ENCODE peak calls at places on chromosomes 6 and 20, in six cellular contexts. J is endodermal cell, V is IMR-90, H is prostate gland, A is left ventricle myocardium inferior, M is mesenchymal stem cell. C is an unnamed sample. For H3K4me1 and H3K9me3, the result is how much of the 10 kb centered on the place peaks cover.

GRCh38 chr6:73854998-73855718 is 159.2 kb downstream of the CD109 start:
- DNase-seq in J (no peak), V (peak), H (peak), A (no peak), M (peak), C (no peak)

GRCh38 chr20:20364016-20364746 is 3.7 kb upstream of the INSM1 start:
- DNase-seq in J (peak), V (no peak), H (no peak), A (no peak), M (no peak), C (no peak)

GRCh38 chr20:61608275-61609085 is 356.4 kb downstream of the CDH4 start:
- DNase-seq in J (peak), V (peak), H (no peak), A (no peak), M (peak), C (peak)

GRCh38 chr20:38043512-38044300 is 10.2 kb downstream of the RPRD1B start:
- DNase-seq in J (no peak), V (peak), H (no peak), A (no peak), M (peak), C (no peak)

GRCh38 chr20:36645998-36646397 is at the start of gene SLA2:
- DNase-seq in J (no peak), V (no peak), H (no peak), A (no peak), M (no peak), C (peak)

GRCh38 chr6:166595061-166595780 is 8.7 kb upstream of the RAMACL start:
- DNase-seq in J (peak), V (peak), H (no peak), A (no peak), M (peak), C (no peak)

GRCh38 chr20:12072945-12073245 is 155.2 kb downstream of the BTBD3 start:
- DNase-seq in J (no peak), V (peak), H (no peak), A (no peak), M (no peak), C (no peak)

GRCh38 chr6:89368107-89368506 is 15.6 kb upstream of the UBE2J1 start:
- DNase-seq in J (peak), V (peak), H (no peak), A (peak), M (peak), C (no peak)

GRCh38 chr6:105495515-105495914 is 92.6 kb upstream of the PREP start:
- DNase-seq in J (no peak), V (no peak), H (no peak), A (no peak), M (no peak), C (no peak)

GRCh38 chr6:25257686-25258348 is 21.4 kb upstream of the CARMIL1 start:
- DNase-seq in J (no peak), V (no peak), H (no peak), A (no peak), M (no peak), C (no peak)

DNA sequence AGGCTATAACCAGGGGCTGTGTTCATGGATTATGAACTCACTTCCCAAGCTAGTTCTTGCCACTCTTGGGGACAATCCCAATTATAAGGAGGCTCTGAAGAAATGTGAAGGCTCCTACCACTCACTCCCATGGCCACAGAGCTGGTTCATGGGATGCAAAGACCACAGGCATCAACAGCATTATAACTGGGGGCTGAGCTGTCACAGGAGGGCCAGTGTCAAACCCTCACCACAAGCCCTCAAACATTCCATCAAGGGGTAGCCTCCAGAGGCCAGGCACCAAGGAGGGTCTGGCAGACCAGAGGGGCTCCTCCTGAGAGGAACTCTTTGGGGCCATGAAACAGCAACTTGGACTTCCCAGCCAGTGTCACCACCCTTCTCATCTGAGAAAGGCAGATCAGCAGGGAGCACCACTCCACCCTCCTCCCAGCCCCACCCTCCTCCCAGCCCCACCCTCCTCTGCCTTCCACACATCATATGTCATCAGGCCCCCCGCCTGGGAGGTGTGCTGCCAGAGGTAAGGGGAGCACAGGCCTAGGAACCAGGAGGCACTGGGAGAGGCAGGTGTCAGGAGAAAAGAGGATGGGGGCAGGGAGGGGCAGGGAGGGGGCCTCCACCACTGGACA is 1.2 kb upstream of the TSPO2 start:
- DNase-seq in J (no peak), V (no peak), H (no peak), A (no peak), M (no peak), C (no peak)
- H3K4me1 ChIP-seq in J (under half), V (under half), H (under half), A (under half), M (under half), C (under half)

DNA sequence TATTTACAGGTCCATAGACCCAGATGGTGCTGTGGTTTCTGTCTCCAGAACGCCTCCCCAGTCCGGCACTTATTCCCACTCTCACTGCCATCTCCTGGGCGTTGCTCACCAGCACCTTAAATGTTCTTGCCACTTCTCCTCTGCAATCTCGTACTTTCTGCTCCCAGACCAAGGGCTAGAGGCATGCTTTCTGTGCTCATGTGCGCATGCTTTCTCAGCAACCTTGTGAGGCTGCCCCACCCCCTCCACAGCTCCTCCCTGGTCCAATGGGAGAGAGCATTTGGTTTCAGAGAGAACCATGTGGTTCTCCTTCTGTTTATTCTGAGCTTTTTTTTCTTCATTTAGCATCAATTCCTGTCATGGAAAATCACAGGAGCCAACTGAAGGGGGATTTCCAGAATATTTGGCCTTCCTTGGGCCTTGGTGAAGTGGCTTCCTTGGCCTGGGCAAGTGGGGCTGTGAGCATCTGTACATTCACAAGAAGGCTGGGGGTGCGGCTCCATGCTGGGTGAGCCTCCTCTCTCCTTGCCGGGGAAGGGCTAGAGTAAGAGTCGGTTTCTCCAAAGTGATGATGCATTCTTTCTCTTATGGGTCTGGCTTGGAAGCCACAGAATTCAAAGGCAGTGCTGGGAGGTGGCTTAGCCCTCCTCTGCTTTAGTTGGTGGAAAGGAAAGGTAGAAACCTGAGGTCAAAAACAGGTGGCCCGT is 66.6 kb downstream of the PHACTR3 start:
- DNase-seq in J (no peak), V (no peak), H (no peak), A (no peak), M (no peak), C (no peak)
- H3K9me3 ChIP-seq in J (under half), V (half or more), H (under half), A (under half), M (under half), C (under half)

GRCh38 chr6:159043236-159043635 is 1.6 kb downstream of the TAGAP start:
- DNase-seq in J (no peak), V (no peak), H (no peak), A (no peak), M (peak), C (no peak)
- H3K4me1 ChIP-seq in J (under half), V (under half), H (under half), A (under half), M (under half), C (under half)

GRCh38 chr20:60579941-60580515 is 621.8 kb downstream of the CDH26 start:
- DNase-seq in J (peak), V (no peak), H (no peak), A (no peak), M (no peak), C (no peak)

GRCh38 chr20:60586417-60587105 is 628.3 kb downstream of the CDH26 start:
- DNase-seq in J (no peak), V (no peak), H (no peak), A (peak), M (no peak), C (no peak)

GRCh38 chr20:60581606-60582005 is 623.4 kb downstream of the CDH26 start:
- DNase-seq in J (no peak), V (no peak), H (no peak), A (no peak), M (no peak), C (no peak)

GRCh38 chr20:60584221-60584620 is 626.0 kb downstream of the CDH26 start:
- DNase-seq in J (no peak), V (no peak), H (no peak), A (no peak), M (no peak), C (no peak)

DNA sequence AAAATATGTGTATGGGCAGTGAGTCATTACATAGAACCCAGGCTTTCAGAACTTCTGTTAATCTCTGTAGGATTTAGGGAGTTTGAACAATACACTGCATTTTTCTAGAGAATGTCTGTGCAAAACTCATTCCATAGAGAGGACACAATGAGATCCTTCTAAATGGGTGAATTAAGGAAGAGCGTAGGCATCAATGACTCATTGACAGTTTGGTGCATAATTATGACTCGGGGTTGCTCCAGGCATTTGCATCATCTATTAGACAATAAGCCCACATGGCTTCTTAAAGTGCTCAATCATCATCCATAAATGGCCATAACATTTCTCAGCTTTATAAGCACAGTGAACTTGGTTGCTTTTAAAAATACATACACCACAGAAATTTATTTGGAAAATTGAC is 625.5 kb downstream of the CDH26 start:
- DNase-seq in J (no peak), V (no peak), H (no peak), A (no peak), M (no peak), C (no peak)
- H3K9me3 ChIP-seq in J (under half), V (under half), H (under half), A (under half), M (under half), C (under half)

GRCh38 chr6:20200761-20201160 is 11.5 kb downstream of the MBOAT1 start:
- DNase-seq in J (no peak), V (no peak), H (no peak), A (no peak), M (peak), C (peak)
- H3K4me1 ChIP-seq in J (under half), V (under half), H (under half), A (half or more), M (under half), C (under half)

GRCh38 chr6:37739618-37740017 is 41.9 kb upstream of the MDGA1 start:
- DNase-seq in J (no peak), V (no peak), H (no peak), A (no peak), M (no peak), C (no peak)
- H3K9me3 ChIP-seq in J (under half), V (under half), H (under half), A (under half), M (under half), C (under half)

GRCh38 chr20:3797226-3797545 is 1.1 kb downstream of the CDC25B start:
- DNase-seq in J (no peak), V (no peak), H (no peak), A (no peak), M (no peak), C (no peak)

GRCh38 chr20:3798908-3799248 is 2.8 kb downstream of the CDC25B start:
- DNase-seq in J (no peak), V (no peak), H (no peak), A (no peak), M (no peak), C (no peak)

GRCh38 chr20:3796477-3797225 is 541 bp downstream of the CDC25B start:
- DNase-seq in J (no peak), V (no peak), H (no peak), A (no peak), M (no peak), C (no peak)

GRCh38 chr20:3797592-3798404 is 1.7 kb downstream of the CDC25B start:
- DNase-seq in J (no peak), V (peak), H (no peak), A (no peak), M (peak), C (no peak)

DNA sequence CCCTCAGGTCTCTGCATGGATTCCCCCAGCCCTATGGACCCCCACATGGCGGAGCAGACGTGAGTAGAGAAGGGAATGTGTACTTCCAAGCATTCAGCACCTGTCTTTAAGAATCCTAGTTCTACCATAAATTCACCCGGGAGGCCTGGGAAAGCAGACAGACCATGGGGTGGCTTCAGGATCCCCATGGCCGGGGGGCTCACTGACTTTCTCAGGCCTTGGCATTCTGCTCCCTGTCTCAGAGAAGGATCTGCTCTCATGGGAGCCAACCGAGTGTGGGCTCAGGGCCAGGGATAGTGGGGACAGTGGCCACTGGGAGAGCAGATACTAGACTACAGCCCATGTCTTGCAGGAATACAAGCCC is 2.3 kb downstream of the CDC25B start:
- DNase-seq in J (no peak), V (no peak), H (no peak), A (no peak), M (no peak), C (peak)
- H3K4me1 ChIP-seq in J (under half), V (under half), H (under half), A (under half), M (under half), C (under half)

DNA sequence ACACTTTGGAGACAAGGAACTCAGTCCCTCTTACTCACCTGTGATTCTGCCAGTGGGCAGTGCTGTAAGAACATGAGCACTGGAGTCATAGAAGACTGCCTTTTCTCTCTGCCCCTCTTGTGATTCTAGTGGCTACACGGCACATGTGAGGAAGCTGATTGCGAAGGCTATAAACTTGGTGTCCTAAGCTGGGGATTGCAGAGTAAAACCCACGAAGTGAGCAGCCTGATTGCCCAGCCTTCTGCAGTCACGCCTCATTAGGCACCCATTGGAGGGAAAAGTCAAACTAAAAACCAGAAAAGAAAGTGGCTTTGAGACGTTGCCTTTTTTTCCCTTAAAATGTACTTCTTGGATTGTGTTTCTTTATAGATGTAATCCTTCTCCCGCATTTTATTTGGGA is 748.4 kb upstream of the CHD6 start:
- DNase-seq in J (no peak), V (no peak), H (no peak), A (no peak), M (no peak), C (no peak)
- H3K9me3 ChIP-seq in J (under half), V (under half), H (under half), A (under half), M (under half), C (under half)

DNA sequence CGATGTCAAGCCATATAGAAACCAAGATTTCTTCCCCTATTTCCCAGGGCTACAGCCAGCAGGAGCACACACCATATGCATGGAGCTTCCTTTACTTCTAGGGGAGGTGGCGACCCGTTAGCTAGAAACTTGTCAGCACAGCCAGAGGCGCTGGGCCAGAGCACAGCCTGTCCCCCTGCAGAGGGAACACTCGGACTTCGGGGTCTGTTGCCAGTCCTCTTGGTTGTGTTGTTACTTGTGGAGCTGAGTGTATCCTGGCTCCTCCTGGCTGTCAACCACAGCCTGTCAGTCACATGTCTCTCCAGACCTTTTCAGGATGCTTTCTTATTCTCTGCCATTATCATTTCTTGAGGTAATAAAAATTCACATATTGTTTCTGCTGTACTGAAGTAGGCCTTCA is 57.6 kb upstream of the TRAF3IP2 start:
- DNase-seq in J (peak), V (no peak), H (no peak), A (peak), M (no peak), C (no peak)
- H3K4me1 ChIP-seq in J (under half), V (under half), H (under half), A (half or more), M (under half), C (under half)